ENCODE peak calls at places on chromosomes 1 and 21, in nine cellular contexts. B is right lobe of liver; V is heart left ventricle; G is naive thymus-derived CD4-positive, alpha-beta T cell; R is ovary; E is right atrium auricular region; Q is OCI-LY7; A is body of pancreas; O is left ventricle myocardium inferior. L is an unnamed sample.

GRCh38 chr1:217134857-217135568 is 411.8 kb upstream of the ESRRG start:
- DNase-seq in B (no peak), V (no peak), G (no peak), R (no peak), E (no peak), Q (no peak), A (peak; percentile 16), O (no peak), L (no peak)

GRCh38 chr1:166927701-166928100 is 47.6 kb downstream of the ILDR2 start:
- DNase-seq in B (no peak), V (no peak), G (no peak), R (no peak), E (no peak), Q (no peak), A (no peak), O (no peak), L (no peak)

GRCh38 chr21:17795084-17796036 is 23.8 kb downstream of the C21orf91 start:
- DNase-seq in B (no peak), V (no peak), G (no peak), R (no peak), E (no peak), Q (no peak), A (no peak), O (no peak), L (no peak)

GRCh38 chr1:151798571-151798970 is 6.6 kb downstream of the LINGO4 start:
- DNase-seq in B (no peak), V (no peak), G (no peak), R (no peak), E (no peak), Q (no peak), A (no peak), O (no peak), L (no peak)

GRCh38 chr1:85027242-85027983 is 20.9 kb downstream of the MCOLN3 start:
- DNase-seq in B (no peak), V (no peak), G (peak; percentile 17), R (no peak), E (no peak), Q (peak; percentile 58), A (no peak), O (no peak), L (no peak)

GRCh38 chr1:3799976-3800685 is 3.8 kb upstream of the LRRC47 start:
- DNase-seq in B (no peak), V (no peak), G (no peak), R (no peak), E (no peak), Q (no peak), A (no peak), O (no peak), L (no peak)

GRCh38 chr1:21594935-21595897 is 73.9 kb downstream of the RAP1GAP start:
- DNase-seq in B (peak; percentile 82), V (peak; percentile 61), G (peak; percentile 11), R (peak; percentile 51), E (peak; percentile 71), Q (peak; percentile 65), A (peak; percentile 59), O (peak; percentile 59), L (no peak)

GRCh38 chr1:27135920-27136551 is 18.9 kb downstream of the SLC9A1 start:
- DNase-seq in B (no peak), V (no peak), G (no peak), R (no peak), E (no peak), Q (peak; percentile 38), A (no peak), O (no peak), L (no peak)

GRCh38 chr1:203148127-203148526 is 20.6 kb downstream of the ADORA1 start:
- DNase-seq in B (no peak), V (no peak), G (no peak), R (no peak), E (no peak), Q (peak; percentile 16), A (peak; percentile 63), O (no peak), L (no peak)

GRCh38 chr1:203278087-203278884 is 27.0 kb upstream of the BTG2 start:
- DNase-seq in B (peak; percentile 75), V (peak; percentile 95), G (no peak), R (peak; percentile 98), E (peak; percentile 99), Q (peak; percentile 55), A (peak; percentile 86), O (peak; percentile 97), L (peak; percentile 59)

GRCh38 chr1:23480187-23481025 is 3.6 kb downstream of the ASAP3 start:
- DNase-seq in B (no peak), V (no peak), G (no peak), R (no peak), E (no peak), Q (peak; percentile 60), A (no peak), O (no peak), L (no peak)

GRCh38 chr1:97844552-97845089 is 76.2 kb downstream of the DPYD start:
- DNase-seq in B (no peak), V (no peak), G (no peak), R (no peak), E (no peak), Q (no peak), A (no peak), O (no peak), L (no peak)

GRCh38 chr1:243980471-243980870 is 70.6 kb upstream of the ZBTB18 start:
- DNase-seq in B (no peak), V (no peak), G (no peak), R (no peak), E (no peak), Q (no peak), A (no peak), O (no peak), L (no peak)

GRCh38 chr1:58358311-58358710 is 188.2 kb downstream of the OMA1 start:
- DNase-seq in B (no peak), V (no peak), G (no peak), R (no peak), E (no peak), Q (no peak), A (no peak), O (no peak), L (no peak)

GRCh38 chr1:24560361-24560760 is 4.5 kb downstream of the NCMAP start:
- DNase-seq in B (peak; percentile 7), V (no peak), G (no peak), R (no peak), E (no peak), Q (no peak), A (no peak), O (no peak), L (no peak)

GRCh38 chr21:42080788-42081083 is 9.6 kb downstream of the UMODL1 start:
- DNase-seq in B (no peak), V (no peak), G (no peak), R (no peak), E (no peak), Q (no peak), A (no peak), O (no peak), L (peak; percentile 68)

GRCh38 chr1:42765832-42766722 is 751 bp downstream of the P3H1 start:
- DNase-seq in B (peak; percentile 72), V (peak; percentile 40), G (peak; percentile 10), R (peak; percentile 50), E (no peak), Q (peak; percentile 58), A (peak; percentile 33), O (peak; percentile 32), L (peak; percentile 64)

GRCh38 chr1:204408074-204408507 is 3.5 kb downstream of the PPP1R15B start:
- DNase-seq in B (peak; percentile 69), V (peak; percentile 81), G (peak; percentile 17), R (peak; percentile 79), E (peak; percentile 89), Q (no peak), A (peak; percentile 82), O (peak; percentile 76), L (no peak)

GRCh38 chr1:204407314-204407971 is 4.2 kb downstream of the PPP1R15B start:
- DNase-seq in B (no peak), V (no peak), G (no peak), R (no peak), E (no peak), Q (no peak), A (no peak), O (no peak), L (no peak)

GRCh38 chr1:204409878-204410763 is 1.5 kb downstream of the PPP1R15B start:
- DNase-seq in B (no peak), V (no peak), G (no peak), R (no peak), E (no peak), Q (peak; percentile 23), A (no peak), O (no peak), L (no peak)

GRCh38 chr1:204408602-204409001 is 3.0 kb downstream of the PPP1R15B start:
- DNase-seq in B (no peak), V (no peak), G (no peak), R (no peak), E (no peak), Q (no peak), A (no peak), O (no peak), L (no peak)

DNA sequence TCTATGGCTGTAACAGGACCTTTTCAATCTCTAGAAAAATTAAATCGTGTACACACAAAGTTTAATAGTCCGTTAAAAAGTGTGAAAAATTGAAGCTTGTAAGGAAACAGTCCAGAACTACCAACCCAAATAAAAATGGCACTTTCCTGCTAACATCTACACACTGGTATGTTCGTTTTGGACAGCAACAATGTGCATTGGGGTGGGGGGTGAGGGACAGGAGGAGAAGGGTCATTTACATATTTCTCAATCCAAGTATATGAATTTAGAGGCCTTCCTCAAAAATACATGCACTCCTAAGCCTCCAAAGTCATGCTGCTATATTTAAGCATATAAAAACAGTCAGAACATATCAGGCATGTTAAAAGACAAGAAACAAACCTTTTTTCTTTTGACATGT is 2.5 kb downstream of the PPP1R15B start:
- DNase-seq in B (no peak), V (no peak), G (no peak), R (no peak), E (no peak), Q (no peak), A (no peak), O (no peak), L (no peak)
- H3K27ac ChIP-seq in B (peak overlapping the region; percentile 97), V (peak overlapping the region; percentile 98), G (peak overlapping the region; percentile 100), R (no peak overlapping the region), E (peak overlapping the region; percentile 97), Q (no peak overlapping the region), A (no peak overlapping the region), O (peak overlapping the region; percentile 98), L (no peak overlapping the region)

GRCh38 chr1:66550243-66550642 is 16.3 kb downstream of the SGIP1 start:
- DNase-seq in B (no peak), V (no peak), G (no peak), R (no peak), E (no peak), Q (no peak), A (no peak), O (no peak), L (no peak)
- H3K4me3 ChIP-seq in B (no peak overlapping the region), V (no peak overlapping the region), G (no peak overlapping the region), R (no peak overlapping the region), E (no peak overlapping the region), Q (no peak overlapping the region), A (no peak overlapping the region), O (no peak overlapping the region), L (no peak overlapping the region)

GRCh38 chr21:33433001-33433400 is 29.8 kb downstream of the IFNGR2 start:
- DNase-seq in B (no peak), V (no peak), G (no peak), R (no peak), E (no peak), Q (no peak), A (no peak), O (no peak), L (no peak)
- H3K27ac ChIP-seq in B (no peak overlapping the region), V (peak overlapping the region; percentile 3), G (no peak overlapping the region), R (no peak overlapping the region), E (peak overlapping the region; percentile 81), Q (no peak overlapping the region), A (no peak overlapping the region), O (peak overlapping the region; percentile 77), L (no peak overlapping the region)

GRCh38 chr1:36149973-36150295 is 648 bp upstream of the TRAPPC3 start:
- DNase-seq in B (no peak), V (no peak), G (no peak), R (no peak), E (no peak), Q (no peak), A (no peak), O (no peak), L (no peak)
- H3K4me3 ChIP-seq in B (no peak overlapping the region), V (peak overlapping the region; percentile 25), G (peak overlapping the region; percentile 4), R (no peak overlapping the region), E (no peak overlapping the region), Q (peak overlapping the region; percentile 48), A (no peak overlapping the region), O (peak overlapping the region; percentile 97), L (peak overlapping the region; percentile 22)

L was measured in AG04450.